ENCODE peak calls at places on chromosomes 4 and X, in six cellular contexts. G is HT-29, S is bronchial epithelial cell, Z is lung, X is fibroblast of lung, R is BJ. K is an unnamed sample.

GRCh38 chr4:115851918-115852766 is 738.7 kb upstream of the NDST4 start:
- DNase-seq in G (peak; percentile 72), S (peak; percentile 37), Z (peak; percentile 42), X (no peak), R (no peak), K (peak; percentile 58)

GRCh38 chrX:87468941-87469340 is 48.7 kb upstream of the KLHL4 start:
- DNase-seq in G (no peak), S (no peak), Z (no peak), X (no peak), R (no peak), K (no peak)

GRCh38 chr4:151198748-151199147 is 78.2 kb upstream of the PRSS48 start:
- DNase-seq in G (no peak), S (no peak), Z (no peak), X (peak; percentile 86), R (no peak), K (no peak)

GRCh38 chr4:177478496-177478895 is 36.3 kb upstream of the AGA start:
- DNase-seq in G (no peak), S (no peak), Z (no peak), X (no peak), R (no peak), K (no peak)

GRCh38 chr4:6607368-6608050 is 32.5 kb downstream of the MAN2B2 start:
- DNase-seq in G (no peak), S (no peak), Z (no peak), X (no peak), R (no peak), K (no peak)

GRCh38 chr4:9932771-9933170 is 88.5 kb downstream of the SLC2A9 start:
- DNase-seq in G (no peak), S (no peak), Z (no peak), X (no peak), R (no peak), K (no peak)

GRCh38 chrX:123648028-123648810 is 84.6 kb downstream of the THOC2 start:
- DNase-seq in G (peak; percentile 86), S (peak; percentile 63), Z (peak; percentile 47), X (peak; percentile 71), R (no peak), K (peak; percentile 78)

GRCh38 chr4:166498541-166498940 is 625.5 kb downstream of the TLL1 start:
- DNase-seq in G (no peak), S (no peak), Z (no peak), X (peak; percentile 18), R (no peak), K (no peak)

GRCh38 chr4:188372856-188373255 is 233.6 kb downstream of the TRIML1 start:
- DNase-seq in G (peak; percentile 13), S (no peak), Z (no peak), X (peak; percentile 18), R (no peak), K (no peak)

GRCh38 chr4:152990471-152991131 is 54.5 kb downstream of the FHDC1 start:
- DNase-seq in G (no peak), S (no peak), Z (no peak), X (no peak), R (no peak), K (no peak)

GRCh38 chr4:89724716-89725115 is 112.2 kb downstream of the SNCA start:
- DNase-seq in G (no peak), S (peak; percentile 84), Z (no peak), X (peak; percentile 71), R (peak; percentile 32), K (peak; percentile 81)

GRCh38 chrX:118928126-118928525 is 46.3 kb upstream of the LONRF3 start:
- DNase-seq in G (no peak), S (no peak), Z (no peak), X (no peak), R (no peak), K (peak; percentile 4)

GRCh38 chrX:15854712-15855561 is at the start of gene AP1S2:
- DNase-seq in G (peak; percentile 89), S (peak; percentile 78), Z (peak; percentile 96), X (peak; percentile 87), R (peak; percentile 63), K (peak; percentile 94)

K was measured in astrocyte of the spinal cord.